ENCODE peak calls at places on chromosomes 11 and 22, in eight cellular contexts. One of them, this sample, is unnamed.

GRCh38 chr11:117201516-117201866 is 2.3 kb downstream of the TAGLN start:
- DNase-seq in body of pancreas: no peak
- DNase-seq in thyroid gland: no peak
- DNase-seq in IMR-90: no peak
- DNase-seq in transverse colon: no peak
- DNase-seq in A549: no peak
- DNase-seq in esophagus squamous epithelium: no peak
- DNase-seq in tibial nerve: no peak
- DNase-seq in this sample: no peak

GRCh38 chr11:44787070-44787469 is 60.3 kb downstream of the TSPAN18 start:
- DNase-seq in body of pancreas: no peak
- DNase-seq in thyroid gland: no peak
- DNase-seq in IMR-90: no peak
- DNase-seq in transverse colon: no peak
- DNase-seq in A549: no peak
- DNase-seq in esophagus squamous epithelium: no peak
- DNase-seq in tibial nerve: no peak
- DNase-seq in this sample: no peak

GRCh38 chr11:114307524-114308203 is 11.5 kb downstream of the NNMT start:
- DNase-seq in body of pancreas: peak; percentile 29
- DNase-seq in thyroid gland: peak; percentile 40
- DNase-seq in IMR-90: peak; percentile 59
- DNase-seq in transverse colon: no peak
- DNase-seq in A549: no peak
- DNase-seq in esophagus squamous epithelium: no peak
- DNase-seq in tibial nerve: peak; percentile 52
- DNase-seq in this sample: no peak

GRCh38 chr11:134596404-134596803 is 184.4 kb upstream of the B3GAT1 start:
- DNase-seq in body of pancreas: no peak
- DNase-seq in thyroid gland: no peak
- DNase-seq in IMR-90: no peak
- DNase-seq in transverse colon: no peak
- DNase-seq in A549: no peak
- DNase-seq in esophagus squamous epithelium: no peak
- DNase-seq in tibial nerve: no peak
- DNase-seq in this sample: peak; percentile 47

GRCh38 chr11:115711021-115711420 is 206.8 kb upstream of the CADM1 start:
- DNase-seq in body of pancreas: no peak
- DNase-seq in thyroid gland: no peak
- DNase-seq in IMR-90: no peak
- DNase-seq in transverse colon: no peak
- DNase-seq in A549: no peak
- DNase-seq in esophagus squamous epithelium: no peak
- DNase-seq in tibial nerve: no peak
- DNase-seq in this sample: no peak

GRCh38 chr11:99920956-99921355 is 766.1 kb upstream of the ARHGAP42 start:
- DNase-seq in body of pancreas: no peak
- DNase-seq in thyroid gland: no peak
- DNase-seq in IMR-90: no peak
- DNase-seq in transverse colon: no peak
- DNase-seq in A549: no peak
- DNase-seq in esophagus squamous epithelium: no peak
- DNase-seq in tibial nerve: no peak
- DNase-seq in this sample: no peak

GRCh38 chr22:19819911-19820879 is 34.5 kb downstream of the GNB1L start:
- DNase-seq in body of pancreas: no peak
- DNase-seq in thyroid gland: peak; percentile 0
- DNase-seq in IMR-90: no peak
- DNase-seq in transverse colon: no peak
- DNase-seq in A549: no peak
- DNase-seq in esophagus squamous epithelium: no peak
- DNase-seq in tibial nerve: no peak
- DNase-seq in this sample: peak; percentile 92

GRCh38 chr11:112440518-112440917 is 179.9 kb upstream of the PLET1 start:
- DNase-seq in body of pancreas: no peak
- DNase-seq in thyroid gland: no peak
- DNase-seq in IMR-90: no peak
- DNase-seq in transverse colon: no peak
- DNase-seq in A549: peak; percentile 8
- DNase-seq in esophagus squamous epithelium: no peak
- DNase-seq in tibial nerve: no peak
- DNase-seq in this sample: no peak

GRCh38 chr11:76747428-76747979 is 35.7 kb upstream of the TSKU start:
- DNase-seq in body of pancreas: no peak
- DNase-seq in thyroid gland: no peak
- DNase-seq in IMR-90: no peak
- DNase-seq in transverse colon: no peak
- DNase-seq in A549: no peak
- DNase-seq in esophagus squamous epithelium: no peak
- DNase-seq in tibial nerve: no peak
- DNase-seq in this sample: no peak

GRCh38 chr11:79262221-79262620 is 178.6 kb downstream of the TENM4 start:
- DNase-seq in body of pancreas: no peak
- DNase-seq in thyroid gland: no peak
- DNase-seq in IMR-90: peak; percentile 28
- DNase-seq in transverse colon: no peak
- DNase-seq in A549: no peak
- DNase-seq in esophagus squamous epithelium: no peak
- DNase-seq in tibial nerve: no peak
- DNase-seq in this sample: peak; percentile 80

GRCh38 chr11:84825140-84825539 is 802.0 kb downstream of the DLG2 start:
- DNase-seq in body of pancreas: no peak
- DNase-seq in thyroid gland: peak; percentile 2
- DNase-seq in IMR-90: no peak
- DNase-seq in transverse colon: no peak
- DNase-seq in A549: no peak
- DNase-seq in esophagus squamous epithelium: no peak
- DNase-seq in tibial nerve: no peak
- DNase-seq in this sample: no peak

GRCh38 chr11:72583177-72583553 is 91.1 kb downstream of the PDE2A start:
- DNase-seq in body of pancreas: no peak
- DNase-seq in thyroid gland: no peak
- DNase-seq in IMR-90: no peak
- DNase-seq in transverse colon: no peak
- DNase-seq in A549: no peak
- DNase-seq in esophagus squamous epithelium: no peak
- DNase-seq in tibial nerve: no peak
- DNase-seq in this sample: no peak

GRCh38 chr11:62721994-62722393 is 5.3 kb downstream of the HNRNPUL2 start:
- DNase-seq in body of pancreas: no peak
- DNase-seq in thyroid gland: no peak
- DNase-seq in IMR-90: peak; percentile 40
- DNase-seq in transverse colon: no peak
- DNase-seq in A549: peak; percentile 68
- DNase-seq in esophagus squamous epithelium: no peak
- DNase-seq in tibial nerve: no peak
- DNase-seq in this sample: no peak

GRCh38 chr11:71499546-71499945 is 27.5 kb upstream of the KRTAP5-7 start:
- DNase-seq in body of pancreas: no peak
- DNase-seq in thyroid gland: no peak
- DNase-seq in IMR-90: no peak
- DNase-seq in transverse colon: no peak
- DNase-seq in A549: no peak
- DNase-seq in esophagus squamous epithelium: no peak
- DNase-seq in tibial nerve: no peak
- DNase-seq in this sample: no peak

GRCh38 chr11:31874631-31875191 is 63.6 kb upstream of the PAX6 start:
- DNase-seq in body of pancreas: no peak
- DNase-seq in thyroid gland: no peak
- DNase-seq in IMR-90: no peak
- DNase-seq in transverse colon: no peak
- DNase-seq in A549: no peak
- DNase-seq in esophagus squamous epithelium: no peak
- DNase-seq in tibial nerve: no peak
- DNase-seq in this sample: peak; percentile 60

GRCh38 chr11:83566948-83567347 is 280.8 kb upstream of the CCDC90B start:
- DNase-seq in body of pancreas: no peak
- DNase-seq in thyroid gland: no peak
- DNase-seq in IMR-90: peak; percentile 83
- DNase-seq in transverse colon: no peak
- DNase-seq in A549: no peak
- DNase-seq in esophagus squamous epithelium: no peak
- DNase-seq in tibial nerve: no peak
- DNase-seq in this sample: no peak

GRCh38 chr11:133929401-133930052 is 27.2 kb downstream of the IGSF9B start:
- DNase-seq in body of pancreas: no peak
- DNase-seq in thyroid gland: no peak
- DNase-seq in IMR-90: no peak
- DNase-seq in transverse colon: no peak
- DNase-seq in A549: no peak
- DNase-seq in esophagus squamous epithelium: no peak
- DNase-seq in tibial nerve: no peak
- DNase-seq in this sample: no peak

GRCh38 chr11:134562176-134562575 is 150.1 kb upstream of the B3GAT1 start:
- DNase-seq in body of pancreas: no peak
- DNase-seq in thyroid gland: no peak
- DNase-seq in IMR-90: no peak
- DNase-seq in transverse colon: no peak
- DNase-seq in A549: no peak
- DNase-seq in esophagus squamous epithelium: no peak
- DNase-seq in tibial nerve: no peak
- DNase-seq in this sample: peak; percentile 67

GRCh38 chr11:8199676-8200075 is 30.9 kb upstream of the RIC3 start:
- DNase-seq in body of pancreas: no peak
- DNase-seq in thyroid gland: no peak
- DNase-seq in IMR-90: no peak
- DNase-seq in transverse colon: no peak
- DNase-seq in A549: no peak
- DNase-seq in esophagus squamous epithelium: no peak
- DNase-seq in tibial nerve: no peak
- DNase-seq in this sample: no peak

GRCh38 chr22:22207845-22208564 is 36.6 kb upstream of the VPREB1 start:
- DNase-seq in body of pancreas: peak; percentile 83
- DNase-seq in thyroid gland: peak; percentile 88
- DNase-seq in IMR-90: peak; percentile 70
- DNase-seq in transverse colon: peak; percentile 80
- DNase-seq in A549: peak; percentile 70
- DNase-seq in esophagus squamous epithelium: no peak
- DNase-seq in tibial nerve: peak; percentile 24
- DNase-seq in this sample: no peak

GRCh38 chr11:963852-964251 is 38.2 kb downstream of the AP2A2 start:
- DNase-seq in body of pancreas: no peak
- DNase-seq in thyroid gland: no peak
- DNase-seq in IMR-90: no peak
- DNase-seq in transverse colon: no peak
- DNase-seq in A549: no peak
- DNase-seq in esophagus squamous epithelium: no peak
- DNase-seq in tibial nerve: no peak
- DNase-seq in this sample: no peak
- H3K4me3 ChIP-seq in body of pancreas: no peak overlapping the region
- H3K4me3 ChIP-seq in thyroid gland: no peak overlapping the region
- H3K4me3 ChIP-seq in IMR-90: no peak overlapping the region
- H3K4me3 ChIP-seq in transverse colon: no peak overlapping the region
- H3K4me3 ChIP-seq in A549: no peak overlapping the region
- H3K4me3 ChIP-seq in esophagus squamous epithelium: no peak overlapping the region
- H3K4me3 ChIP-seq in tibial nerve: no peak overlapping the region
- H3K4me3 ChIP-seq in this sample: no peak overlapping the region

GRCh38 chr11:63763506-63764200 is 4.9 kb downstream of the ZFTA start:
- DNase-seq in body of pancreas: peak; percentile 20
- DNase-seq in thyroid gland: peak; percentile 69
- DNase-seq in IMR-90: no peak
- DNase-seq in transverse colon: peak; percentile 40
- DNase-seq in A549: no peak
- DNase-seq in esophagus squamous epithelium: no peak
- DNase-seq in tibial nerve: peak; percentile 25
- DNase-seq in this sample: no peak
- TF ChIP-seq POLR2A in body of pancreas: no peak
- TF ChIP-seq POLR2A in thyroid gland: peak; percentile 24
- TF ChIP-seq POLR2A in IMR-90: no peak
- TF ChIP-seq POLR2A in transverse colon: no peak
- TF ChIP-seq POLR2A in A549: no peak
- TF ChIP-seq POLR2A in esophagus squamous epithelium: no peak
- TF ChIP-seq POLR2A in tibial nerve: no peak
- TF ChIP-seq POLR2A in this sample: peak; percentile 13

GRCh38 chr22:45262931-45263789 is 21.6 kb upstream of the UPK3A start:
- DNase-seq in body of pancreas: peak; percentile 38
- DNase-seq in thyroid gland: peak; percentile 87
- DNase-seq in IMR-90: no peak
- DNase-seq in transverse colon: peak; percentile 52
- DNase-seq in A549: no peak
- DNase-seq in esophagus squamous epithelium: no peak
- DNase-seq in tibial nerve: no peak
- DNase-seq in this sample: no peak
- H3K4me3 ChIP-seq in body of pancreas: no peak overlapping the region
- H3K4me3 ChIP-seq in thyroid gland: no peak overlapping the region
- H3K4me3 ChIP-seq in IMR-90: no peak overlapping the region
- H3K4me3 ChIP-seq in transverse colon: no peak overlapping the region
- H3K4me3 ChIP-seq in A549: no peak overlapping the region
- H3K4me3 ChIP-seq in esophagus squamous epithelium: no peak overlapping the region
- H3K4me3 ChIP-seq in tibial nerve: no peak overlapping the region
- H3K4me3 ChIP-seq in this sample: no peak overlapping the region

GRCh38 chr22:46591890-46592289 is 28.3 kb upstream of the GRAMD4 start:
- DNase-seq in body of pancreas: no peak
- DNase-seq in thyroid gland: no peak
- DNase-seq in IMR-90: no peak
- DNase-seq in transverse colon: no peak
- DNase-seq in A549: no peak
- DNase-seq in esophagus squamous epithelium: no peak
- DNase-seq in tibial nerve: no peak
- DNase-seq in this sample: no peak

GRCh38 chr22:46593211-46593676 is 26.9 kb upstream of the GRAMD4 start:
- DNase-seq in body of pancreas: no peak
- DNase-seq in thyroid gland: no peak
- DNase-seq in IMR-90: no peak
- DNase-seq in transverse colon: peak; percentile 55
- DNase-seq in A549: no peak
- DNase-seq in esophagus squamous epithelium: no peak
- DNase-seq in tibial nerve: no peak
- DNase-seq in this sample: no peak

GRCh38 chr22:46590334-46590733 is 29.9 kb upstream of the GRAMD4 start:
- DNase-seq in body of pancreas: no peak
- DNase-seq in thyroid gland: peak; percentile 91
- DNase-seq in IMR-90: no peak
- DNase-seq in transverse colon: no peak
- DNase-seq in A549: no peak
- DNase-seq in esophagus squamous epithelium: no peak
- DNase-seq in tibial nerve: no peak
- DNase-seq in this sample: no peak

GRCh38 chr22:46593996-46594946 is 25.9 kb upstream of the GRAMD4 start:
- DNase-seq in body of pancreas: no peak
- DNase-seq in thyroid gland: no peak
- DNase-seq in IMR-90: no peak
- DNase-seq in transverse colon: no peak
- DNase-seq in A549: no peak
- DNase-seq in esophagus squamous epithelium: no peak
- DNase-seq in tibial nerve: no peak
- DNase-seq in this sample: no peak

DNA sequence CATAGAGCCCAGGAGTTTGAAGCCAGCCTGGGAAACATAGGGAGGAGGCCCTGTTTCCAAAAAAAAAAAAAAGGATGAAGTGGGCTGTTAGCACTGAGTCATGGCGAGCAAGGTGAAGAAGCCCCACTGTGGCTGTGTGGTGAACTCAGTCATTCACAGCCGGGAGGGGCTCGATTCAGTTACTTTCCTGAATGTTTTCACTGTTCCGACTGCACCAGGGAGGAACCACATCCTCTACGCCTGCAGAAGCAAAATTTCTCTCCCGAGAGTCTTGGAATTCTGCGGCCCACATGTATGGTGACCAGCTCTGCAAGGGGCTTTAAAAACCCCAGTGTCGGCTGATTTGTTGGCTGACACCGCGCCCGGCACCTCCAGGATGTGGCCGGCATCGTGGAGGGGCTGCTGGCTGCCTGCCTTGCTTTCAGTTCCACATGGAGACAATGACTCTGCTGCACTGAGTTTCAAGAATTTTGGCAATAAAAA is 27.8 kb upstream of the GRAMD4 start:
- DNase-seq in body of pancreas: no peak
- DNase-seq in thyroid gland: peak; percentile 46
- DNase-seq in IMR-90: peak; percentile 71
- DNase-seq in transverse colon: peak; percentile 71
- DNase-seq in A549: no peak
- DNase-seq in esophagus squamous epithelium: no peak
- DNase-seq in tibial nerve: no peak
- DNase-seq in this sample: no peak
- TF ChIP-seq POLR2A in body of pancreas: no peak
- TF ChIP-seq POLR2A in thyroid gland: no peak
- TF ChIP-seq POLR2A in IMR-90: no peak
- TF ChIP-seq POLR2A in transverse colon: no peak
- TF ChIP-seq POLR2A in A549: no peak
- TF ChIP-seq POLR2A in esophagus squamous epithelium: no peak
- TF ChIP-seq POLR2A in tibial nerve: no peak
- TF ChIP-seq POLR2A in this sample: no peak

This sample was measured in vagina.